ENCODE peak calls at places on chromosomes 13 and 19, in seven cellular contexts. S is HepG2, Q is SK-N-SH, F is H1, R is HCT116, M is K562, Z is GM12878. U is an unnamed sample.

GRCh38 chr13:113886561-113887112 is 22.8 kb upstream of the GAS6 start:
- DNase-seq in F (no peak), M (no peak), R (no peak), S (no peak), Z (no peak), Q (no peak), U (no peak)

GRCh38 chr19:42176990-42177685 is 40.3 kb downstream of the DEDD2 start:
- DNase-seq in M (peak; percentile 76), F (no peak), Z (no peak), S (peak; percentile 9), R (peak; percentile 18), Q (peak; percentile 91), U (no peak)

GRCh38 chr13:29411493-29411892 is 184.0 kb downstream of the SLC7A1 start:
- DNase-seq in Z (no peak), S (no peak), R (no peak), F (no peak), M (no peak), Q (no peak), U (no peak)

GRCh38 chr13:24232037-24232436 is 71.5 kb downstream of the SPATA13 start:
- DNase-seq in R (no peak), Z (no peak), S (no peak), F (no peak), M (no peak), Q (no peak), U (no peak)

GRCh38 chr19:35153701-35154534 is 617 bp upstream of the FXYD5 start:
- DNase-seq in Z (no peak), Q (peak; percentile 79), R (no peak), F (no peak), S (no peak), M (peak; percentile 78), U (no peak)

GRCh38 chr13:67769987-67770341 is 539.8 kb upstream of the PCDH9 start:
- DNase-seq in Z (no peak), Q (no peak), R (no peak), F (no peak), S (no peak), M (no peak), U (no peak)

GRCh38 chr13:107373551-107373950 is 805.6 kb upstream of the ARGLU1 start:
- DNase-seq in Z (no peak), Q (no peak), F (no peak), R (no peak), M (no peak), S (no peak), U (no peak)

GRCh38 chr13:113846639-113847318 is 17.1 kb downstream of the GAS6 start:
- DNase-seq in F (no peak), Q (no peak), R (no peak), S (no peak), M (no peak), Z (no peak), U (no peak)

GRCh38 chr13:73189365-73189764 is 130.6 kb downstream of the KLF5 start:
- DNase-seq in Q (no peak), Z (no peak), M (no peak), S (no peak), F (no peak), R (no peak), U (no peak)

GRCh38 chr13:37701972-37702371 is 103.4 kb upstream of the POSTN start:
- DNase-seq in M (no peak), F (no peak), S (no peak), R (no peak), Z (no peak), Q (no peak), U (no peak)

DNA sequence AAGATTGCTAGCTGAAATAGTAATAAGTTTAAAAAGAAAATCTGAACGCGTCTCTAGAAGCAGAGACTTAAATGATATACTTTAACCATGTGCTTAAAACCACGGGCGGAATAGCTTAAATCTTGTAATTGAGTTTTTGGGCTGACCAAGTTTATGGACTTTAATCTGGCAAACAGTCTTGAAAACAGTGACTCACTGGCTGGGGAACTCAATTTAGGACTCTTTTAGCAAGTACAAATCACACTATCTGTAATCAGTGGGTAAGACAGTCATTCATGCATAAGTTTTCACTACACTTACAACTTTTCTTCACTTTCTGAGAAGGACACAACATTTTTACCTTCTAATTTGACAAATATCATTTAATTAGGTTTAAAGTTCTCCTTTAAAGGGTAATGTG is 26.8 kb downstream of the ZNF627 start:
- DNase-seq in M (no peak), F (no peak), Q (no peak), R (no peak), S (peak; percentile 45), Z (no peak), U (no peak)
- TF ChIP-seq CTCF in M (no peak), F (no peak), Q (no peak), R (no peak), S (no peak), Z (no peak), U (no peak)

DNA sequence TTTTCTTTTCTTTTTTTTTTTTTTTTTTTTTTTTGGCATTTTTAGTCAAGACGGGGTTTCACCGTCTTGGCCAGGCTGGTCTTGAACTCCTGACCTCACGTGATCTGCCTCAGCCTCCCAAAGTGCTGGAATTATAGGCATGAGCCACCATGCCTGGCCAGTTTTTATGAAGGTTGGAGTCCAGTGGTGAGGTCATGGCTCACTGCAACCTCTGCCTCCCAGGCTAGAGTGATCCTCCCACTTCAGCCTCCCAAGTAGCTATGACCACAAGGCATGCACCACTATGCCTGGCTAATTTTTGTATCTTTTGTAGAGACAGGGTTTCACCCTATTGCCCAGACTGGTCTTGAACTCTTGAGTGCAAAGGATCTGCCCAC is 4.2 kb downstream of the SNRPA start:
- DNase-seq in R (no peak), M (no peak), Z (no peak), F (no peak), Q (no peak), S (no peak), U (no peak)
- H3K36me3 ChIP-seq in R (peaks cover 38% of the 10 kb centered on the region), M (peaks cover 78% of the 10 kb centered on the region), Z (peaks cover 32% of the 10 kb centered on the region), F (peaks cover 26% of the 10 kb centered on the region), Q (peaks cover 21% of the 10 kb centered on the region), S (peaks cover 15% of the 10 kb centered on the region), U (peaks cover 13% of the 10 kb centered on the region)

GRCh38 chr19:38971672-38972071 is 3.9 kb downstream of the FBXO17 start:
- DNase-seq in Q (no peak), Z (no peak), S (no peak), M (no peak), R (no peak), F (no peak), U (no peak)

GRCh38 chr19:38975214-38975860 is at the start of gene FBXO17:
- DNase-seq in F (no peak), R (no peak), Q (peak; percentile 90), M (peak; percentile 91), S (peak; percentile 47), Z (no peak), U (peak; percentile 81)

GRCh38 chr19:38975861-38976271 is 324 bp upstream of the FBXO17 start:
- DNase-seq in M (no peak), R (no peak), Q (no peak), F (no peak), Z (no peak), S (peak; percentile 60), U (peak; percentile 88)

GRCh38 chr19:38977445-38978314 is 2.1 kb upstream of the FBXO17 start:
- DNase-seq in Z (peak; percentile 80), S (no peak), F (no peak), R (no peak), Q (no peak), M (no peak), U (peak; percentile 53)

DNA sequence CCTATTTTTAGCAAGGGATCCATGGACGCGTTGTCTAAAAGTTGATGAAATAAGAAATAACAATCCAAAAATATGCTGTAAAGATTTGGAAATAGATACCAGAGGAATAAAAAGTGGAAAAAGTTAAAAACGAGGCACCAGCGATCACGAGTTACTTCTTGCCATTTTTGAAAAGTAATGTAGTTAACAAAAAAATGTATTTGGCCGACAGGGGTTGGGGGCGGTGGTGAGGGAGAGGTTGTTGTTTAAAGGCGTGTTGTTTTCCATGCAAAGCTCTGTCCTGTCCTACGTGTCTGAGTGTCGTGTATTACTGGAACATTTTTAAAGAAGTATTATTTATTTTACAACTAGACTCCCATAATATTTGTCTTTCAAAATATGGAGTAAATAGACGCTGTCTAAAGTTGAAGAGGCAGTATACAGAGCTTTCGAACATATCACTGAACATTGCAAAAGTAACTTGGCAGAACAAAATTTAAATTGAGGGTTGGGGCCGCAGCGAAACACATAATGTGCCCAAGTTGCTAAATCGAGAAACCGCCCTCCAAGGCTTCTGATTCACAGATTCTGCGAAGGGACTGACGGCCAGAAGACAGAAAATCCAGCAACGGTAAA is 836 bp downstream of the FBXO17 start:
- DNase-seq in Q (peak; percentile 34), Z (no peak), R (no peak), M (peak; percentile 39), F (no peak), S (no peak), U (no peak)
- TF ChIP-seq SIN3A in Q (no peak), Z (no peak), R (no peak), M (no peak), F (no peak), S (no peak), U (no peak)

GRCh38 chr19:5309438-5310204 is 31.0 kb downstream of the PTPRS start:
- DNase-seq in R (no peak), F (no peak), Z (no peak), M (no peak), Q (peak; percentile 65), S (no peak), U (no peak)
- TF ChIP-seq CTCF in R (no peak), F (peak; percentile 57), Z (no peak), M (peak; percentile 15), Q (no peak), S (peak; percentile 36), U (no peak)

GRCh38 chr19:7976461-7976860 is 29.0 kb downstream of the ELAVL1 start:
- DNase-seq in R (no peak), Q (no peak), S (no peak), M (no peak), F (no peak), Z (no peak), U (no peak)

GRCh38 chr19:7979011-7979410 is 26.4 kb downstream of the ELAVL1 start:
- DNase-seq in R (no peak), Z (no peak), F (no peak), Q (no peak), M (no peak), S (no peak), U (no peak)

GRCh38 chr19:7978196-7978825 is 27.1 kb downstream of the ELAVL1 start:
- DNase-seq in M (no peak), Z (no peak), F (no peak), R (no peak), Q (no peak), S (no peak), U (no peak)

GRCh38 chr19:7977723-7978040 is 27.8 kb downstream of the ELAVL1 start:
- DNase-seq in Q (no peak), R (no peak), Z (no peak), F (no peak), M (no peak), S (no peak), U (no peak)

DNA sequence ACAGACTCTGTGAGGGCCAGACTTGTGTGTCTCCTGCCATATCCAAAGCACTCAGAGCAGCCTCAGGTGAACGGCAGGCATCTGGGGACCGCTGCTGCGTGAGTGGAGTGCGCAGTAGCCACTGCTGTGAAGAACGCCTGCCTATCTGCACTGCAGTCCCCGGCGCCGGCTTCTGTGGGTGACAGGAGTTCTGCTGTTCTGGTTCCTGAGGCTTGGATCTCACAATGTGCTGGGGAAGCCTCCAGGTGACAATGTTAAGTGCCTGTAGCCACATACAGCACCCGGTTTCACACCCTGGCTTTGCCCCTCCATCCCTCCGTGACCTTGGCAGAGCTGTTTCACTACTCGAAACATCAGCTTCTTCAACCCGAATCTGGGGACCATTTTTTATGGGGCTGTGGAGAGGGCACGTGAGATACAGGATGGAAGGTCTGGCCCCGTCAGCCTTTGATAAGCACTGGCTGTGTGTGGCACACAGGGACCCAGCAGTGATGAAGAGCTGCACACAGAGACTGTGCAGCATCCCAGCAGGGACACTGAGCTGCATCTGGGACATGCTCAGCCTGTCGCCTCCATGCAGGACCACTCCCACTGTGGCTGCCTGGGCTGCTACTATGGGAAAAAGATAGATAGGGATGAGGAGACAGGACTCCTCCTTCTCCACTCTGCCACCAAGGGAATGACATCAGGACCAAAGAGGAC is 28.3 kb downstream of the ELAVL1 start:
- DNase-seq in M (no peak), S (no peak), R (no peak), Q (no peak), Z (no peak), F (no peak), U (no peak)
- H3K36me3 ChIP-seq in M (peaks cover 88% of the 10 kb centered on the region), S (peaks cover 44% of the 10 kb centered on the region), R (peaks cover 31% of the 10 kb centered on the region), Q (peaks cover 81% of the 10 kb centered on the region), Z (peaks cover 25% of the 10 kb centered on the region), F (peaks cover 28% of the 10 kb centered on the region), U (peaks cover 3% of the 10 kb centered on the region)